ENCODE peak calls at places on chromosomes 4 and X, in four cellular contexts. U is HT1080, R is stomach, N is AG04450. E is an unnamed sample.

GRCh38 chr4:84403656-84404055 is 95.4 kb downstream of the NKX6-1 start:
- DNase-seq in U (peak; percentile 74), R (no peak), N (no peak), E (no peak)

GRCh38 chr4:114281561-114281960 is 302.1 kb upstream of the ARSJ start:
- DNase-seq in R (no peak), N (peak; percentile 71), U (peak; percentile 8), E (no peak)

GRCh38 chrX:110210417-110211139 is 107.3 kb downstream of the AMMECR1 start:
- DNase-seq in R (no peak), N (peak; percentile 73), U (peak; percentile 80), E (no peak)

GRCh38 chrX:102546818-102547493 is 30.4 kb upstream of the TMSB15A start:
- DNase-seq in R (no peak), U (no peak), N (no peak), E (no peak)

GRCh38 chr4:99815597-99816011 is 1.0 kb upstream of the DAPP1 start:
- DNase-seq in N (no peak), R (peak; percentile 77), U (peak; percentile 85), E (no peak)

GRCh38 chrX:155985208-155985607 is 12.3 kb upstream of the IL9R start:
- DNase-seq in U (no peak), R (no peak), N (no peak), E (no peak)

GRCh38 chrX:63713510-63713909 is 71.5 kb downstream of the ARHGEF9 start:
- DNase-seq in U (no peak), N (no peak), R (no peak), E (peak; percentile 11)

GRCh38 chr4:25539241-25539640 is 116.4 kb upstream of the SLC34A2 start:
- DNase-seq in R (no peak), N (no peak), U (no peak), E (no peak)

GRCh38 chrX:40179333-40179732 is 81.6 kb upstream of the BCOR start:
- DNase-seq in R (no peak), U (no peak), N (no peak), E (no peak)

GRCh38 chr4:72109959-72110497 is 78.2 kb downstream of the NPFFR2 start:
- DNase-seq in R (no peak), U (no peak), N (no peak), E (no peak)

GRCh38 chrX:95318882-95319281 is 1365.8 kb upstream of the DIAPH2 start:
- DNase-seq in U (peak; percentile 23), R (no peak), N (no peak), E (no peak)

GRCh38 chr4:95478679-95479078 is 70.1 kb downstream of the UNC5C start:
- DNase-seq in R (no peak), N (no peak), U (no peak), E (no peak)

GRCh38 chr4:140904904-140905303 is 148.7 kb upstream of the TBC1D9 start:
- DNase-seq in U (no peak), N (no peak), R (no peak), E (no peak)

GRCh38 chr4:61923179-61923578 is 723.1 kb downstream of the ADGRL3 start:
- DNase-seq in R (no peak), N (no peak), U (no peak), E (no peak)

GRCh38 chr4:18234108-18234507 is 212.6 kb upstream of the LCORL start:
- DNase-seq in N (no peak), U (no peak), R (no peak), E (no peak)

GRCh38 chr4:87354168-87355102 is 31.8 kb upstream of the HSD17B13 start:
- DNase-seq in N (no peak), U (peak; percentile 36), R (no peak), E (no peak)

GRCh38 chrX:76279007-76279406 is 106.1 kb downstream of the PBDC1 start:
- DNase-seq in R (peak; percentile 39), U (peak; percentile 8), N (peak; percentile 1), E (peak; percentile 7)

GRCh38 chrX:39752820-39753219 is 344.9 kb downstream of the BCOR start:
- DNase-seq in R (peak; percentile 32), N (no peak), U (no peak), E (no peak)

GRCh38 chr4:150078996-150079581 is 844 bp downstream of the DCLK2 start:
- DNase-seq in N (no peak), U (peak; percentile 48), R (no peak), E (no peak)

GRCh38 chrX:130165181-130165702 is 399 bp downstream of the AIFM1 start:
- DNase-seq in R (no peak), U (no peak), N (no peak), E (no peak)

GRCh38 chr4:39410415-39410814 is 3.7 kb downstream of the KLB start:
- DNase-seq in U (no peak), N (no peak), R (no peak), E (no peak)

GRCh38 chrX:134732676-134733075 is 74.4 kb upstream of the PLAC1 start:
- DNase-seq in U (no peak), N (no peak), R (no peak), E (no peak)

GRCh38 chr4:22430626-22431025 is 85.2 kb downstream of the ADGRA3 start:
- DNase-seq in U (no peak), N (no peak), R (no peak), E (no peak)

GRCh38 chrX:12967711-12968465 is 7.0 kb upstream of the TMSB4X start:
- DNase-seq in U (no peak), N (no peak), R (no peak), E (no peak)